ENCODE peak calls at places on chromosomes 7 and 10, in four cellular contexts. G is adrenal gland; P is CD4-positive, CD25-positive, alpha-beta regulatory T cell; M is CD8-positive, alpha-beta T cell. R is an unnamed sample.

GRCh38 chr10:98472171-98472570 is 25.4 kb upstream of the HPS1 start:
- DNase-seq in G (no peak), P (no peak), M (no peak), R (no peak)

GRCh38 chr7:94452257-94452656 is 57.4 kb upstream of the CASD1 start:
- DNase-seq in G (no peak), M (no peak), P (no peak), R (no peak)

GRCh38 chr10:58384536-58384998 is 643 bp upstream of the TFAM start:
- DNase-seq in G (no peak), P (no peak), M (no peak), R (no peak)

GRCh38 chr10:73039635-73040034 is 57.0 kb downstream of the P4HA1 start:
- DNase-seq in G (no peak), M (no peak), P (no peak), R (no peak)

GRCh38 chr10:91536101-91536500 is 96.8 kb downstream of the PPP1R3C start:
- DNase-seq in M (no peak), P (no peak), G (peak; percentile 38), R (no peak)

GRCh38 chr7:44258423-44258760 is 57.6 kb downstream of the YKT6 start:
- DNase-seq in G (no peak), P (no peak), M (no peak), R (no peak)

GRCh38 chr7:108079291-108080057 is 50.7 kb downstream of the LAMB4 start:
- DNase-seq in P (no peak), M (no peak), G (no peak), R (peak; percentile 79)

GRCh38 chr10:35641430-35642015 is 573 bp downstream of the FZD8 start:
- DNase-seq in P (no peak), G (peak; percentile 25), M (no peak), R (no peak)

GRCh38 chr10:94088926-94089381 is 95.2 kb downstream of the PLCE1 start:
- DNase-seq in P (no peak), G (no peak), M (no peak), R (peak; percentile 72)

GRCh38 chr7:95558866-95559265 is 37.5 kb downstream of the PDK4 start:
- DNase-seq in M (no peak), G (no peak), P (no peak), R (no peak)

GRCh38 chr7:39086638-39087360 is 109.1 kb downstream of the POU6F2 start:
- DNase-seq in P (no peak), G (no peak), M (no peak), R (no peak)

GRCh38 chr7:12031638-12032037 is 179.5 kb upstream of the TMEM106B start:
- DNase-seq in M (no peak), P (no peak), G (no peak), R (peak; percentile 61)

GRCh38 chr7:139725077-139725476 is 52.7 kb downstream of the HIPK2 start:
- DNase-seq in M (no peak), P (no peak), G (no peak), R (peak; percentile 64)

GRCh38 chr10:77970869-77971803 is 44.6 kb upstream of the DLG5 start:
- DNase-seq in P (no peak), M (no peak), G (peak; percentile 85), R (peak; percentile 50)

GRCh38 chr10:106519376-106520035 is 645.0 kb downstream of the SORCS1 start:
- DNase-seq in M (no peak), G (no peak), P (no peak), R (no peak)

GRCh38 chr7:31082017-31082416 is 29.9 kb downstream of the ADCYAP1R1 start:
- DNase-seq in P (no peak), M (no peak), G (no peak), R (no peak)

GRCh38 chr10:72096115-72097000 is 8.0 kb upstream of the SPOCK2 start:
- DNase-seq in G (no peak), P (no peak), M (no peak), R (no peak)

GRCh38 chr10:103765981-103766380 is 89.4 kb downstream of the SH3PXD2A start:
- DNase-seq in M (peak; percentile 93), P (peak; percentile 83), G (no peak), R (peak; percentile 42)

GRCh38 chr10:103145860-103146466 is 47.1 kb downstream of the NT5C2 start:
- DNase-seq in G (peak; percentile 94), P (no peak), M (no peak), R (peak; percentile 78)

GRCh38 chr10:71980181-71981023 is 16.2 kb downstream of the CHST3 start:
- DNase-seq in M (no peak), P (no peak), G (peak; percentile 63), R (no peak)

GRCh38 chr7:21903074-21903786 is 42.5 kb downstream of the CDCA7L start:
- DNase-seq in M (no peak), P (no peak), G (no peak), R (no peak)

GRCh38 chr7:121798896-121799295 is 74.1 kb upstream of the PTPRZ1 start:
- DNase-seq in P (no peak), G (no peak), M (no peak), R (peak; percentile 47)

GRCh38 chr7:105205592-105206211 is 183.0 kb downstream of the SRPK2 start:
- DNase-seq in P (peak; percentile 41), M (no peak), G (no peak), R (no peak)

GRCh38 chr10:118752401-118752800 is 2.4 kb downstream of the CACUL1 start:
- DNase-seq in P (no peak), M (no peak), G (no peak), R (no peak)
- H3K4me3 ChIP-seq in P (peak overlapping the region; percentile 77), M (no peak overlapping the region), G (no peak overlapping the region), R (no peak overlapping the region)

GRCh38 chr7:16728811-16729210 is 24.7 kb upstream of the TSPAN13 start:
- DNase-seq in G (no peak), M (no peak), P (no peak), R (no peak)

GRCh38 chr7:16734148-16734726 is 19.3 kb upstream of the TSPAN13 start:
- DNase-seq in G (no peak), P (no peak), M (no peak), R (no peak)

GRCh38 chr7:16732828-16733227 is 20.7 kb upstream of the TSPAN13 start:
- DNase-seq in G (no peak), M (no peak), P (no peak), R (no peak)

GRCh38 chr7:16727736-16728135 is 25.8 kb upstream of the TSPAN13 start:
- DNase-seq in M (no peak), P (no peak), G (no peak), R (peak; percentile 74)

GRCh38 chr7:16730937-16731336 is 22.6 kb upstream of the TSPAN13 start:
- DNase-seq in M (no peak), P (no peak), G (no peak), R (no peak)
- H3K4me3 ChIP-seq in M (no peak overlapping the region), P (no peak overlapping the region), G (no peak overlapping the region), R (no peak overlapping the region)

GRCh38 chr10:110006358-110007170 is 1.2 kb upstream of the ADD3 start:
- DNase-seq in M (no peak), G (peak; percentile 29), P (no peak), R (peak; percentile 50)

GRCh38 chr10:110003524-110003885 is 4.3 kb upstream of the ADD3 start:
- DNase-seq in M (no peak), P (no peak), G (no peak), R (no peak)

GRCh38 chr10:110007171-110007700 is 548 bp upstream of the ADD3 start:
- DNase-seq in M (no peak), P (no peak), G (no peak), R (peak; percentile 26)

GRCh38 chr10:110007701-110008517 is at the start of gene ADD3:
- DNase-seq in P (peak; percentile 89), G (peak; percentile 89), M (peak; percentile 95), R (peak; percentile 48)

GRCh38 chr10:110005716-110006115 is 2.1 kb upstream of the ADD3 start:
- DNase-seq in M (no peak), G (peak; percentile 29), P (no peak), R (peak; percentile 35)
- H3K4me3 ChIP-seq in M (no peak overlapping the region), G (no peak overlapping the region), P (no peak overlapping the region), R (no peak overlapping the region)

DNA sequence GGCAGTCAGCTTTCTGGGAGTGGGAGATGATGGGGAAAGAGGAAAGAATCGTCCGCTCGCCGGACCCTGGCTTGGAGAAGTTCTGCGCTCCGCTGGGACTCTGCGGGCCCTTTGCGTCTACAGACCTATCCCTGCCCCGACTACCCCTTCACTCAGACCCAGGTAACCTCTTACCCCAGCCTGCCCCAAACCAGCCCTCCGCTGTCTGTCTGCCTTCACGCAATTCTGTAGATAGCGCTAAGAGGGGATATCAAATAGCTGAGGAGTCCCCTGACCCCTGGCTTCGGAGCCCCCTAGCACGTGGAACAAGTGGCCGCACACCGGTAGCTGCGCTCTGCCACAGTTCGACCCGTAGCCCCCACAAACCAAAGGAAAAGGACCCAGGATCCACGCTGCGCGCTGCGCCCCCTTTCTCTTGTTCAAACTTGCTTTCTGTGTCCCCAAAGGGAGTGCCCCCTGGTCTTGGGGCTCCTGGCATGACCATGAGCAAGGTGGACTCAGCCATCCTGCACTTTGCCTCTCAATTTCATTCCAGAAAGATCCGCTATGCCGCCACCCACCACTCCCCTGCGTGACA is 7.0 kb downstream of the HOXA4 start:
- DNase-seq in M (peak; percentile 34), G (no peak), P (no peak), R (no peak)
- H3K4me3 ChIP-seq in M (no peak overlapping the region), G (no peak overlapping the region), P (no peak overlapping the region), R (no peak overlapping the region)

GRCh38 chr10:15313844-15314243 is 57.2 kb downstream of the FAM171A1 start:
- DNase-seq in M (no peak), P (no peak), G (peak; percentile 24), R (no peak)
- H3K4me3 ChIP-seq in M (no peak overlapping the region), P (no peak overlapping the region), G (no peak overlapping the region), R (no peak overlapping the region)

GRCh38 chr7:150975536-150976285 is 2.4 kb downstream of the KCNH2 start:
- DNase-seq in G (no peak), M (no peak), P (no peak), R (no peak)
- H3K4me3 ChIP-seq in G (no peak overlapping the region), M (peak overlapping the region; percentile 69), P (peak overlapping the region; percentile 48), R (no peak overlapping the region)

DNA sequence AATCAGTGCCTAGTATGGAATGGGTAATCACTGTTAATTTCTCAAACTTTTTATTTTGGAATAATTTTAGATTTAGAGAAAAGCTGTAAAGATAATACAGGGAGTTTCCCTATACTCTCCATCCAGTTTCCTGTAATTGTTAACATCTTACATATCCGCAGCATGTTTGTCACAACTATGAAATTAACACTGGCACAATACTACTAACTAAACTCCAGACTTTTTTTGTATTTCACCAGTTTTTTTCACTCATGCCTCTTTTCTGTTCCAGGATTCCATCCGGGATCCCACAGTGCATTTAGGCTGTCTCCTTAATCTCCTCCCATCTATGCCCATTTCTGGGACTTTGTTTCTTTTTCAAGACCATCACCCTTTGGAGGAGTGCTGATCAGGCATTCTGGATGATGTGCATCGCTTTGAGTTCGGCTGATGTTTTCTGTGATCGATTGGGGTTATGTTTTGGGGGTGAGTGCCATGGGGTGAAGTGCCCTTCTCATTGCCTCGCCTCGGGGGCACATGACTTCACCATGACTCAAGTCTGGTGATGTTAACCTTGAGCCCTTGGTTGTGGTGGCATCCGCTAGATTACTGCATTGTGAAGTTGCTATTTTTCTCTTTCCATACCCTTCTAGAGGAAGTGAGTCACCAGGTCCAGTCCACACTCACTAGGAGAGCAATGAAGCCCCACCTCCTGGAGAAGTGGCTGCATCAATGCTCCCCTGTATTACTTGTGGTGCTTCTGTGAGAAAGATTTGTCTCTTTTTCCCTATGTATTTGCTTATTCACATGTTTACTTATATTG is 43.9 kb upstream of the GRB10 start:
- DNase-seq in G (peak; percentile 28), M (no peak), P (no peak), R (peak; percentile 94)
- H3K4me3 ChIP-seq in G (no peak overlapping the region), M (no peak overlapping the region), P (no peak overlapping the region), R (no peak overlapping the region)

GRCh38 chr7:514242-514641 is 5.4 kb downstream of the PDGFA start:
- DNase-seq in P (no peak), G (no peak), M (no peak), R (no peak)
- H3K4me3 ChIP-seq in P (no peak overlapping the region), G (no peak overlapping the region), M (no peak overlapping the region), R (no peak overlapping the region)

GRCh38 chr10:62466590-62466989 is 92.4 kb downstream of the ZNF365 start:
- DNase-seq in G (no peak), M (no peak), P (no peak), R (no peak)
- H3K4me3 ChIP-seq in G (no peak overlapping the region), M (no peak overlapping the region), P (no peak overlapping the region), R (no peak overlapping the region)